ENCODE peak calls at places on chromosomes 6 and 20, in five cellular contexts. Z is H9, O is OCI-LY7, F is fibroblast of lung, J is neural crest cell. W is an unnamed sample.

GRCh38 chr6:108024427-108025073 is 50.0 kb downstream of the OSTM1 start:
- DNase-seq in Z (no peak), O (no peak), F (no peak), J (no peak), W (no peak)

GRCh38 chr6:127634178-127634577 is 57.2 kb downstream of the C6orf58 start:
- DNase-seq in Z (no peak), O (no peak), F (no peak), J (no peak), W (no peak)

GRCh38 chr20:64001607-64002011 is 20.7 kb downstream of the PRPF6 start:
- DNase-seq in Z (no peak), O (no peak), F (peak), J (no peak), W (no peak)

GRCh38 chr6:53263915-53264314 is 84.8 kb downstream of the ELOVL5 start:
- DNase-seq in Z (no peak), O (no peak), F (peak), J (no peak), W (no peak)

GRCh38 chr6:31806470-31807272 is at the start of gene LSM2:
- DNase-seq in Z (peak), O (peak), F (peak), J (peak), W (peak)

GRCh38 chr6:68777956-68778355 is 142.9 kb downstream of the ADGRB3 start:
- DNase-seq in Z (no peak), O (no peak), F (peak), J (no peak), W (no peak)

GRCh38 chr6:14874975-14875677 is 370.7 kb upstream of the JARID2 start:
- DNase-seq in Z (no peak), O (no peak), F (no peak), J (no peak), W (no peak)

GRCh38 chr6:6538301-6538700 is 50.2 kb upstream of the LY86 start:
- DNase-seq in Z (no peak), O (no peak), F (no peak), J (no peak), W (no peak)

GRCh38 chr6:42099340-42100028 is 42.9 kb downstream of the C6orf132 start:
- DNase-seq in Z (no peak), O (no peak), F (peak), J (no peak), W (no peak)

GRCh38 chr20:51388227-51388626 is 154.3 kb downstream of the NFATC2 start:
- DNase-seq in Z (no peak), O (no peak), F (peak), J (no peak), W (no peak)

GRCh38 chr6:13683038-13683437 is 28.6 kb downstream of the RANBP9 start:
- DNase-seq in Z (no peak), O (no peak), F (no peak), J (no peak), W (no peak)

GRCh38 chr20:21559305-21559704 is 45.4 kb upstream of the NKX2-2 start:
- DNase-seq in Z (no peak), O (no peak), F (no peak), J (no peak), W (no peak)

GRCh38 chr6:160267102-160267501 is 8.5 kb upstream of the SLC22A2 start:
- DNase-seq in Z (no peak), O (no peak), F (no peak), J (no peak), W (no peak)

GRCh38 chr6:30615219-30615957 is 1.7 kb downstream of the PPP1R10 start:
- DNase-seq in Z (peak), O (peak), F (peak), J (peak), W (peak)

GRCh38 chr6:121724576-121724975 is 289.1 kb downstream of the GJA1 start:
- DNase-seq in Z (no peak), O (no peak), F (no peak), J (no peak), W (no peak)

GRCh38 chr20:53559816-53560215 is 33.8 kb downstream of the ZNF217 start:
- DNase-seq in Z (no peak), O (no peak), F (peak), J (no peak), W (no peak)

GRCh38 chr6:135163440-135163738 is 17.7 kb upstream of the MYB start:
- DNase-seq in Z (no peak), O (peak), F (no peak), J (no peak), W (no peak)

GRCh38 chr6:127118505-127119360 is at the start of gene RSPO3:
- DNase-seq in Z (peak), O (no peak), F (peak), J (peak), W (peak)

GRCh38 chr6:119116712-119117281 is 38.3 kb upstream of the FAM184A start:
- DNase-seq in Z (no peak), O (no peak), F (no peak), J (no peak), W (no peak)
- TF ChIP-seq CTCF in Z (peak), O (peak), F (peak), J (peak), W (peak)

DNA sequence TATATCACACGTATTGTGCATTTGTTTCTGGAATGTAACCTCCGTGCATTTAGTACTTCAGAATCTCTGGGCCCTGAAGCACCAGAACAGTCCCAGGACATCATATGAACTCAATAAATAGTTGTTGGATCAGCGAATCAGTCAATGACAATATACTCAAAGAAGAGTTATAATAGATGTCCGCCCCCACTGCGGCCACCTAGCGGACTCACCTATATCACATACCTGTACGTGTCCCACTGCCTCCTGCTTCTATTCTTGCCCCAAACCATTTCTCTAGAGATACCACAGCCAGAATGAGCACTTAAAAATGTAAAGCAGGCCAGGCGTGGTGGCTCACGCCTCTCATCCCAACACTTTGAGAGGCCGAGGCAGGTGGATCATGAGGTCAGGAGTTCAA is 73.9 kb downstream of the DCDC2 start:
- DNase-seq in Z (no peak), O (no peak), F (no peak), J (no peak), W (no peak)
- TF ChIP-seq CTCF in Z (no peak), O (no peak), F (no peak), J (no peak), W (no peak)

GRCh38 chr6:36897629-36898028 is 11.9 kb downstream of the C6orf89 start:
- DNase-seq in Z (peak), O (peak), F (no peak), J (no peak), W (no peak)
- TF ChIP-seq CTCF in Z (peak), O (peak), F (peak), J (no peak), W (no peak)

DNA sequence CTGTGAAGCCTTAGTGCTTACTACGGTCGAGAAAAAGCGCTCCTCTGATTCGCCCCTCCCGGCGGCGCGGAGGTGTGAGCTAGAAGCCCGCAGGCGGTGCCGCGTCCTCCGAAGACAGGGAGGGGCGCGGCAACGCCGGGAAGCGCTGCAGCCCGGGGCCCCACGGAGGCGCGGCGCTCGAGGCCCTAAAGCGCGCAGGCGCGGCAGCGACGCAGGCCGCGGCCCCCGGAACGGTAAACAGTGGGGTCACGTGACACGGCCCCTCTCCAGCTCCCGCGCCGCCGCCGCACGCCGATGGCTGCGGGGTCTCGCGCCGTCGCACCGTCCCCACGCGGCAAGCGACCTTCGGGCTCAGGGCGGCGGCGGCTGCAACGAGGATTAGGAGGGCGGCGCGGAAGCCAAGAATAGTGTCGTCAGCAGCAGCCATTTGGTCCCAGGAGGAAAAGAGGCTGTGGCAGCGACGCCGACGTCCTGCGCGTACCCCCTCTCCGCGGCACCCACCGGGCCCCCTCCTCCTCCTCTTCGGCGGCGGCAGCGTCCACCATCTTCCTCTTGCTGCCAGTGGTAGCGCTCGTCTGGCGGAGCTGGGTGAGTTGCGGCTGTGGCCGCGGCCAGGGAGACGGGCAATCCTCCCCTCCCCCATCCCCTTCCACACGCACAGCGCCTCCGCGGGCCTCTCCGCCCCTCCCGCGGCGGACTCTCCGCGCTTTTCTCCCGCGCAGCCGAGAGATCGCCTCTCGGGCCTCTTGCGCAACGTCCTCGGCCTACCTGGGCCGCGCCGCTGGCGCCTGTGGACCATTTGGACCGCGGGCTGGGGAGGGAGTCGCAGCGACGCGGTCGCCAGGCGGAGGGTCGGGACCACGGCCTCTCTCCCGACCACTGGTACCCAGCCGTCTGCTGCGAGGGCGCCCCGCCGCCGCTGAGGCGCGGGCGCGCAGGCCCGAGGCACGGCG is at the start of gene PHF3:
- DNase-seq in Z (peak), O (peak), F (peak), J (peak), W (peak)
- TF ChIP-seq CTCF in Z (peak), O (peak), F (peak), J (peak), W (no peak)

GRCh38 chr6:169720207-169720855 is 4.0 kb downstream of the PHF10 start:
- DNase-seq in Z (no peak), O (no peak), F (no peak), J (no peak), W (no peak)
- TF ChIP-seq CTCF in Z (peak), O (peak), F (peak), J (peak), W (no peak)

DNA sequence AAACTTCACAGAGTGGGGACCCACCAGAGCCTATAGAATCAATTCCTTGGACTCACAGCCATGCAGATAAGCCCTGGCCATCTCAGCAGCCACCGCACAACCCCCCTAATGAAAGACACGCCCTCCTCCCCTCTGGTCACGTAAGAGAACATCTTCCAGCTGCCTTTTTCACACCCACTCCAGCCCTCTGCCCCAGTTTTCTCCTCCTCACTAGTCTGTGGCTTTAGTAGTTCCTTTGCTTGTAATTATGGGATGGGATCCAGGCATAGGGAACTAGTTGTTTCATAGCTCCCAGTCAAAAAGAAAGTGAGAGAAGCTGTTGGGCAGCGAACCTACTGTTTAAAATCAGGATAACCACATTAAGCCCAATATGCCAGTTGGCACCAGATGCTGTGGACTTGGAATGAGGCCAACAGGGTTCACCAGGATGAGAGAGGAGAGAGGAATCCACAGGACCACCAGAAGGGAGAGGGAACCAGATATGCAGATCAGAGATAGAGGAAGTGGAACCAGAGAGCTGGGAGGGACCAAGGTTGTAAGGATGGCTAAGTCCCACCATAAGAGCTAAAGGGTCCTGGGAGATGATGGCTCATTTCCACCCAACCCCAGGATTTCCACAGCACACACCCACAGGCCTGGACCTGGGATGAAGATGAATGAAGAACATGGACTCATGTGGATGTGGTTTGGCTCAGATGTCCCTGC is 9.0 kb upstream of the BTN3A1 start:
- DNase-seq in Z (no peak), O (no peak), F (no peak), J (no peak), W (no peak)
- TF ChIP-seq CTCF in Z (no peak), O (no peak), F (no peak), J (no peak), W (no peak)

GRCh38 chr20:9626357-9626756 is 112.0 kb downstream of the LAMP5 start:
- DNase-seq in Z (no peak), O (no peak), F (no peak), J (no peak), W (no peak)

GRCh38 chr20:9628166-9628565 is 113.8 kb downstream of the LAMP5 start:
- DNase-seq in Z (no peak), O (no peak), F (no peak), J (no peak), W (no peak)

GRCh38 chr20:9629821-9630220 is 115.4 kb downstream of the LAMP5 start:
- DNase-seq in Z (no peak), O (no peak), F (no peak), J (no peak), W (no peak)

GRCh38 chr20:9627219-9627618 is 112.8 kb downstream of the LAMP5 start:
- DNase-seq in Z (peak), O (no peak), F (no peak), J (no peak), W (no peak)

GRCh38 chr20:9628589-9628988 is 114.2 kb downstream of the LAMP5 start:
- DNase-seq in Z (no peak), O (no peak), F (no peak), J (no peak), W (no peak)
- TF ChIP-seq CTCF in Z (no peak), O (no peak), F (no peak), J (no peak), W (no peak)